ENCODE peak calls at places on chromosomes 2 and 18, in four cellular contexts. One of them, this sample, is unnamed.

GRCh38 chr2:46252891-46253659 is 44.1 kb upstream of the EPAS1 start:
- DNase-seq in smooth muscle cell of the brain vasculature: no peak
- DNase-seq in adrenal gland: peak
- DNase-seq in right cardiac atrium: peak
- DNase-seq in this sample: no peak

GRCh38 chr2:53970898-53971681 is at the start of gene PSME4:
- DNase-seq in smooth muscle cell of the brain vasculature: peak
- DNase-seq in adrenal gland: peak
- DNase-seq in right cardiac atrium: peak
- DNase-seq in this sample: no peak

GRCh38 chr2:42064417-42064942 is 16.7 kb downstream of the PKDCC start:
- DNase-seq in smooth muscle cell of the brain vasculature: no peak
- DNase-seq in adrenal gland: no peak
- DNase-seq in right cardiac atrium: no peak
- DNase-seq in this sample: no peak

GRCh38 chr2:207772081-207772843 is 2.6 kb upstream of the FZD5 start:
- DNase-seq in smooth muscle cell of the brain vasculature: no peak
- DNase-seq in adrenal gland: peak
- DNase-seq in right cardiac atrium: peak
- DNase-seq in this sample: no peak

GRCh38 chr2:174485763-174486613 is 841 bp downstream of the GPR155 start:
- DNase-seq in smooth muscle cell of the brain vasculature: no peak
- DNase-seq in adrenal gland: peak
- DNase-seq in right cardiac atrium: peak
- DNase-seq in this sample: peak

GRCh38 chr2:185668710-185669109 is 69.9 kb upstream of the FSIP2 start:
- DNase-seq in smooth muscle cell of the brain vasculature: no peak
- DNase-seq in adrenal gland: no peak
- DNase-seq in right cardiac atrium: no peak
- DNase-seq in this sample: no peak

GRCh38 chr18:79497638-79498081 is 101.9 kb downstream of the NFATC1 start:
- DNase-seq in smooth muscle cell of the brain vasculature: no peak
- DNase-seq in adrenal gland: no peak
- DNase-seq in right cardiac atrium: no peak
- DNase-seq in this sample: no peak

GRCh38 chr2:32706815-32707214 is 79.0 kb downstream of the TTC27 start:
- DNase-seq in smooth muscle cell of the brain vasculature: no peak
- DNase-seq in adrenal gland: no peak
- DNase-seq in right cardiac atrium: no peak
- DNase-seq in this sample: no peak

GRCh38 chr2:172333626-172334330 is 93.6 kb upstream of the ITGA6 start:
- DNase-seq in smooth muscle cell of the brain vasculature: no peak
- DNase-seq in adrenal gland: no peak
- DNase-seq in right cardiac atrium: no peak
- DNase-seq in this sample: no peak

GRCh38 chr2:173264603-173265366 is 89.9 kb upstream of the CDCA7 start:
- DNase-seq in smooth muscle cell of the brain vasculature: no peak
- DNase-seq in adrenal gland: peak
- DNase-seq in right cardiac atrium: no peak
- DNase-seq in this sample: no peak

GRCh38 chr18:77223221-77223639 is 26.4 kb upstream of the GALR1 start:
- DNase-seq in smooth muscle cell of the brain vasculature: no peak
- DNase-seq in adrenal gland: no peak
- DNase-seq in right cardiac atrium: no peak
- DNase-seq in this sample: no peak

GRCh38 chr2:70993689-70993986 is 1.0 kb downstream of the TEX261 start:
- DNase-seq in smooth muscle cell of the brain vasculature: no peak
- DNase-seq in adrenal gland: no peak
- DNase-seq in right cardiac atrium: no peak
- DNase-seq in this sample: no peak

GRCh38 chr2:85780316-85781092 is 26.7 kb downstream of the ATOH8 start:
- DNase-seq in smooth muscle cell of the brain vasculature: no peak
- DNase-seq in adrenal gland: no peak
- DNase-seq in right cardiac atrium: peak
- DNase-seq in this sample: no peak

GRCh38 chr2:239239607-239240479 is 161.0 kb downstream of the HDAC4 start:
- DNase-seq in smooth muscle cell of the brain vasculature: no peak
- DNase-seq in adrenal gland: no peak
- DNase-seq in right cardiac atrium: peak
- DNase-seq in this sample: peak

GRCh38 chr2:85394256-85394655 is 15.9 kb downstream of the CAPG start:
- DNase-seq in smooth muscle cell of the brain vasculature: no peak
- DNase-seq in adrenal gland: peak
- DNase-seq in right cardiac atrium: no peak
- DNase-seq in this sample: peak

GRCh38 chr2:171451074-171451473 is 17.0 kb downstream of the DCAF17 start:
- DNase-seq in smooth muscle cell of the brain vasculature: no peak
- DNase-seq in adrenal gland: no peak
- DNase-seq in right cardiac atrium: no peak
- DNase-seq in this sample: no peak

GRCh38 chr2:75130171-75130570 is 69.1 kb downstream of the TACR1 start:
- DNase-seq in smooth muscle cell of the brain vasculature: no peak
- DNase-seq in adrenal gland: no peak
- DNase-seq in right cardiac atrium: no peak
- DNase-seq in this sample: no peak

GRCh38 chr2:183592271-183592670 is 468.0 kb downstream of the NUP35 start:
- DNase-seq in smooth muscle cell of the brain vasculature: no peak
- DNase-seq in adrenal gland: no peak
- DNase-seq in right cardiac atrium: no peak
- DNase-seq in this sample: no peak

GRCh38 chr2:41933585-41934322 is 114.1 kb upstream of the PKDCC start:
- DNase-seq in smooth muscle cell of the brain vasculature: peak
- DNase-seq in adrenal gland: peak
- DNase-seq in right cardiac atrium: no peak
- DNase-seq in this sample: no peak

GRCh38 chr18:715626-716025 is 3.2 kb upstream of the ENOSF1 start:
- DNase-seq in smooth muscle cell of the brain vasculature: no peak
- DNase-seq in adrenal gland: no peak
- DNase-seq in right cardiac atrium: no peak
- DNase-seq in this sample: no peak

GRCh38 chr2:70806620-70807019 is 13.8 kb downstream of the CLEC4F start:
- DNase-seq in smooth muscle cell of the brain vasculature: no peak
- DNase-seq in adrenal gland: no peak
- DNase-seq in right cardiac atrium: no peak
- DNase-seq in this sample: no peak

GRCh38 chr2:226683196-226683595 is 116.4 kb downstream of the IRS1 start:
- DNase-seq in smooth muscle cell of the brain vasculature: no peak
- DNase-seq in adrenal gland: peak
- DNase-seq in right cardiac atrium: no peak
- DNase-seq in this sample: no peak

GRCh38 chr2:162166745-162167144 is 14.7 kb upstream of the GCG start:
- DNase-seq in smooth muscle cell of the brain vasculature: no peak
- DNase-seq in adrenal gland: no peak
- DNase-seq in right cardiac atrium: no peak
- DNase-seq in this sample: no peak

GRCh38 chr2:101551489-101551888 is 76.6 kb upstream of the RFX8 start:
- DNase-seq in smooth muscle cell of the brain vasculature: no peak
- DNase-seq in adrenal gland: no peak
- DNase-seq in right cardiac atrium: no peak
- DNase-seq in this sample: no peak

This sample was measured in caudate nucleus.